ENCODE peak calls at places on chromosome 19, in ten cellular contexts. O, E, X, L, C, I, W, U, A and M are unnamed samples.

GRCh38 chr19:38031423-38031770 is 124.4 kb downstream of the SIPA1L3 start:
- DNase-seq in E (peak; percentile 81), X (no peak), L (no peak), W (no peak), C (no peak), A (peak; percentile 96), I (no peak), U (no peak), O (no peak), M (no peak)

GRCh38 chr19:55535579-55536350 is 1.2 kb downstream of the SBK2 start:
- DNase-seq in W (no peak), A (no peak), C (no peak), E (no peak), X (no peak), I (no peak), U (no peak), L (no peak), O (no peak), M (no peak)

GRCh38 chr19:53945441-53945840 is 17.3 kb upstream of the CACNG8 start:
- DNase-seq in U (no peak), E (no peak), I (no peak), O (no peak), A (no peak), L (no peak), X (no peak), W (no peak), C (no peak), M (no peak)

GRCh38 chr19:55581145-55581827 is 638 bp upstream of the ZNF579 start:
- DNase-seq in X (no peak), W (no peak), C (no peak), A (peak; percentile 14), O (peak; percentile 40), E (no peak), I (no peak), U (no peak), L (no peak), M (peak; percentile 49)

GRCh38 chr19:14761607-14762006 is 16.8 kb downstream of the ADGRE2 start:
- DNase-seq in X (no peak), C (no peak), W (no peak), U (no peak), A (no peak), E (no peak), O (no peak), L (no peak), I (no peak), M (no peak)

GRCh38 chr19:1267441-1268391 is 1.4 kb upstream of the CIRBP start:
- DNase-seq in A (no peak), E (no peak), C (no peak), X (no peak), W (peak; percentile 75), U (no peak), L (no peak), I (peak; percentile 49), O (no peak), M (no peak)

GRCh38 chr19:41795031-41795461 is 1.3 kb upstream of the CEACAM3 start:
- DNase-seq in A (peak; percentile 42), E (no peak), O (peak; percentile 65), W (peak; percentile 85), X (peak; percentile 82), I (peak; percentile 50), L (peak; percentile 72), C (no peak), U (peak; percentile 18), M (peak; percentile 77)

GRCh38 chr19:33703821-33704220 is 82.1 kb downstream of the CHST8 start:
- DNase-seq in W (no peak), E (no peak), O (no peak), U (no peak), I (no peak), L (no peak), C (no peak), X (no peak), A (no peak), M (no peak)

GRCh38 chr19:46659151-46660007 is 1.6 kb downstream of the DACT3 start:
- DNase-seq in A (no peak), E (no peak), L (peak; percentile 29), U (peak; percentile 16), C (no peak), X (no peak), O (no peak), W (peak; percentile 35), I (no peak), M (peak; percentile 38)

GRCh38 chr19:45446295-45446694 is 21.5 kb upstream of the FOSB start:
- DNase-seq in E (no peak), U (no peak), O (no peak), I (no peak), C (no peak), W (peak; percentile 6), X (no peak), L (no peak), A (peak; percentile 75), M (no peak)

GRCh38 chr19:892243-892996 is 567 bp downstream of the MED16 start:
- DNase-seq in X (no peak), A (no peak), C (no peak), L (peak; percentile 63), W (peak; percentile 62), O (no peak), I (no peak), U (no peak), E (no peak), M (no peak)

GRCh38 chr19:588758-589692 is 656 bp upstream of the HCN2 start:
- DNase-seq in A (no peak), C (no peak), W (peak; percentile 88), U (no peak), O (no peak), I (no peak), X (peak; percentile 47), E (no peak), L (no peak), M (no peak)